ENCODE peak calls at places on chromosome 15, in four cellular contexts. Y is K562, N is GM12878, E is H1. R is an unnamed sample.

GRCh38 chr15:27017168-27017809 is 46.3 kb downstream of the GABRG3 start:
- DNase-seq in Y (peak; percentile 80), E (peak; percentile 94), N (peak; percentile 0), R (no peak)

GRCh38 chr15:66214236-66214635 is 39.3 kb downstream of the MEGF11 start:
- DNase-seq in Y (no peak), N (no peak), E (no peak), R (no peak)

GRCh38 chr15:29134641-29135071 is 135.0 kb downstream of the NSMCE3 start:
- DNase-seq in N (no peak), Y (no peak), E (no peak), R (no peak)

GRCh38 chr15:20358066-20358780 is 183.4 kb downstream of the GOLGA6L6 start:
- DNase-seq in N (no peak), Y (peak; percentile 23), E (no peak), R (no peak)

GRCh38 chr15:59296181-59296617 is 76.5 kb downstream of the MYO1E start:
- DNase-seq in N (no peak), E (no peak), Y (no peak), R (no peak)

GRCh38 chr15:77455696-77456293 is 35.1 kb downstream of the HMG20A start:
- DNase-seq in Y (no peak), E (no peak), N (no peak), R (no peak)

GRCh38 chr15:90004252-90004651 is 3.1 kb downstream of the ZNF710 start:
- DNase-seq in N (no peak), Y (peak; percentile 8), E (no peak), R (no peak)

GRCh38 chr15:83064859-83065258 is 2.2 kb downstream of the BTBD1 start:
- DNase-seq in E (no peak), N (no peak), Y (no peak), R (no peak)

GRCh38 chr15:53412542-53412941 is 346.9 kb downstream of the WDR72 start:
- DNase-seq in E (no peak), N (no peak), Y (no peak), R (no peak)

GRCh38 chr15:55899537-55899936 is 93.9 kb downstream of the NEDD4 start:
- DNase-seq in Y (no peak), E (no peak), N (no peak), R (no peak)

GRCh38 chr15:27820232-27820631 is 278.9 kb downstream of the OCA2 start:
- DNase-seq in N (no peak), Y (peak; percentile 35), E (no peak), R (no peak)

GRCh38 chr15:49621327-49622210 is 721 bp downstream of the DTWD1 start:
- DNase-seq in N (no peak), E (no peak), Y (peak; percentile 9), R (no peak)

GRCh38 chr15:93973287-93973686 is 258.1 kb upstream of the MCTP2 start:
- DNase-seq in N (no peak), Y (no peak), E (no peak), R (no peak)

GRCh38 chr15:20295238-20295811 is 246.3 kb downstream of the GOLGA6L6 start:
- DNase-seq in Y (peak; percentile 4), E (no peak), N (no peak), R (no peak)

GRCh38 chr15:84832446-84833040 is 15.4 kb downstream of the ALPK3 start:
- DNase-seq in N (no peak), Y (no peak), E (no peak), R (no peak)

GRCh38 chr15:56042982-56043980 is 49.9 kb upstream of the NEDD4 start:
- DNase-seq in N (peak; percentile 13), Y (no peak), E (no peak), R (no peak)

GRCh38 chr15:90903733-90904536 is 833 bp downstream of the MAN2A2 start:
- DNase-seq in Y (peak; percentile 72), N (no peak), E (no peak), R (no peak)

GRCh38 chr15:52292780-52293392 is 2.7 kb downstream of the MYO5C start:
- DNase-seq in Y (no peak), E (no peak), N (no peak), R (no peak)

GRCh38 chr15:91448245-91448644 is 348.2 kb downstream of the SV2B start:
- DNase-seq in Y (no peak), E (no peak), N (no peak), R (no peak)

GRCh38 chr15:67784057-67784781 is 41.1 kb upstream of the SKOR1 start:
- DNase-seq in E (no peak), Y (no peak), N (peak; percentile 82), R (no peak)

GRCh38 chr15:62558640-62559039 is 393.6 kb upstream of the C2CD4B start:
- DNase-seq in N (no peak), Y (no peak), E (no peak), R (no peak)

GRCh38 chr15:80844011-80844732 is 65.0 kb downstream of the CEMIP start:
- DNase-seq in N (no peak), E (no peak), Y (no peak), R (no peak)

DNA sequence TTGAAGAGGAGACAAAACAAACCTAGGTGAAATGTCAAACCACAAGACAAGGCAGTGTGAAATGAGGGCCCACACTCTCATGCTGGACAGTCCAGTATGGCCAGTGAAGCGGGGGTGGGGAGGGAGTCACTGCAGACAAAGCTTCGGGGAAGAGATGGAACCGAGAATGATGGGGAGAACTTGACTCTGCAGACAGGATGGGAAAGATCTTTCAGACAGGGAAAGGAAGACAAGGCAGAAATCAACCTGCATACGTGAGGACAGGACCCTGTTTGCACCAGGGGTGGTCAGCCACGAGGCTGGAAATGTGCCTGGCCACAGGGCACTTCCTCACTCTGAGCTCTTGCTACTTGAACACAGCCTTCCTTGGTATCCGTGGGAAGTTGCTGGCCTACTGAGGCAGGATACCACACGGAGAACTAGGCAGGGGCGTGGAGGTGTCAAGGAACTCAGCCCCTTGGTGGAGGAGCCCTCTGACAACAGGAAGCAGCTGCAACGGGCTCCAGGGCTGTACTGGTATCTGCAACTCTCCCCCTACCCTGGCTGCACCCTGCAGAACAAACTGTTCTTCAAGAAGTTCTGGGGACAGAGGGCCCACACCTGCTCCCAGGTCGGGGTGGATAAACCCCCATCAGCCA is 9.3 kb upstream of the SRP14 start:
- DNase-seq in N (no peak), Y (no peak), E (peak; percentile 39), R (no peak)
- TF ChIP-seq EGR1 in N (no peak), Y (no peak), E (no peak), R (no peak)

GRCh38 chr15:101068523-101068960 is 149.4 kb downstream of the LRRK1 start:
- DNase-seq in N (no peak), E (no peak), Y (no peak), R (no peak)

GRCh38 chr15:101068961-101069734 is 150.0 kb downstream of the LRRK1 start:
- DNase-seq in E (peak; percentile 85), Y (peak; percentile 13), N (no peak), R (no peak)

GRCh38 chr15:101071651-101072050 is 152.5 kb downstream of the LRRK1 start:
- DNase-seq in Y (no peak), N (no peak), E (no peak), R (no peak)

GRCh38 chr15:101070024-101070423 is 150.9 kb downstream of the LRRK1 start:
- DNase-seq in Y (no peak), E (no peak), N (no peak), R (no peak)

DNA sequence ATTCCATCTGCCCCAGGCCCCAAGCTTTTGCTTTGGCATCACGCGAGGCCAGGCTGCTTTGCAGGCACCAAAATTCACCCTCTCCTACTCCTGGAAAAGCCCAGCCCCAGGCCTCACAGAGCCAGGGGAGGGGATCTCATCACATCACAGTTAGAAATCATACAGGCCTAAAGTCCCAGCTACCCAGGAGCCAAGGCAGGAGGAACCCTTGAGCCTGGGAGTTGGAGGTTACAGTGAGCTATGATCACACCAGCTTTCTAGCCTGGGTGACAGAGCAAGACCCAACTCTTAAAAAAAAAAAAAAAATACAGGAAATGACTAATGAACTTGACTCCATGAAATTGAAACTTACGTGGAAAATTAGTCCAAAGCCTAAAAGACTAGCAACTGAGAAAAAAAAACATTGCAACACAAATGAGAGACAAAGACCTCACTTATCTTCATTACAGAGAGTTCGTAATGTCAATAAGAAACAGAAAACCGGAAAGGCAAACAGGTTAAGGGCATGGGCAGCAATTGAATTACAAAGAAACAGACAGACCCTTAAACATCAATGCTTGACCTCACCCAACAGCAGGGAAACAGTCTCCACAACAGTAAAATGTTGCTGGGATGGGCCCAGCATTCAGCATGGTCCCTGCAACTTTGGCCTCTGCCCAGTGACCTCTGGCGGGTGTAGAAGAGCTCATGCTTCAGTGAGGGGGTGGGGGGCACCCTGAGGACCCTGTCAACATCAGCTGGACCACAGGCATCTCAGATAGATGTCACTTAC is 151.5 kb downstream of the LRRK1 start:
- DNase-seq in Y (no peak), N (no peak), E (no peak), R (no peak)
- TF ChIP-seq EGR1 in Y (no peak), N (no peak), E (no peak), R (no peak)

GRCh38 chr15:41001524-41001923 is 48.3 kb downstream of the CHAC1 start:
- DNase-seq in N (no peak), Y (no peak), E (no peak), R (no peak)
- TF ChIP-seq EGR1 in N (no peak), Y (no peak), E (no peak), R (no peak)

GRCh38 chr15:73934281-73934680 is 8.0 kb downstream of the LOXL1 start:
- DNase-seq in Y (no peak), E (no peak), N (no peak), R (no peak)

GRCh38 chr15:73931441-73931840 is 5.2 kb downstream of the LOXL1 start:
- DNase-seq in N (no peak), Y (no peak), E (no peak), R (no peak)

GRCh38 chr15:73930790-73931281 is 4.6 kb downstream of the LOXL1 start:
- DNase-seq in E (no peak), Y (no peak), N (no peak), R (no peak)

GRCh38 chr15:73930371-73930770 is 4.1 kb downstream of the LOXL1 start:
- DNase-seq in Y (no peak), E (no peak), N (no peak), R (no peak)

GRCh38 chr15:73932381-73933191 is 6.3 kb downstream of the LOXL1 start:
- DNase-seq in E (no peak), Y (peak; percentile 42), N (no peak), R (no peak)
- TF ChIP-seq EGR1 in E (no peak), Y (no peak), N (no peak), R (no peak)

GRCh38 chr15:25175033-25175788 is 220.4 kb downstream of the SNRPN start:
- DNase-seq in N (no peak), Y (no peak), E (no peak), R (no peak)
- TF ChIP-seq EGR1 in N (no peak), Y (no peak), E (no peak), R (no peak)

DNA sequence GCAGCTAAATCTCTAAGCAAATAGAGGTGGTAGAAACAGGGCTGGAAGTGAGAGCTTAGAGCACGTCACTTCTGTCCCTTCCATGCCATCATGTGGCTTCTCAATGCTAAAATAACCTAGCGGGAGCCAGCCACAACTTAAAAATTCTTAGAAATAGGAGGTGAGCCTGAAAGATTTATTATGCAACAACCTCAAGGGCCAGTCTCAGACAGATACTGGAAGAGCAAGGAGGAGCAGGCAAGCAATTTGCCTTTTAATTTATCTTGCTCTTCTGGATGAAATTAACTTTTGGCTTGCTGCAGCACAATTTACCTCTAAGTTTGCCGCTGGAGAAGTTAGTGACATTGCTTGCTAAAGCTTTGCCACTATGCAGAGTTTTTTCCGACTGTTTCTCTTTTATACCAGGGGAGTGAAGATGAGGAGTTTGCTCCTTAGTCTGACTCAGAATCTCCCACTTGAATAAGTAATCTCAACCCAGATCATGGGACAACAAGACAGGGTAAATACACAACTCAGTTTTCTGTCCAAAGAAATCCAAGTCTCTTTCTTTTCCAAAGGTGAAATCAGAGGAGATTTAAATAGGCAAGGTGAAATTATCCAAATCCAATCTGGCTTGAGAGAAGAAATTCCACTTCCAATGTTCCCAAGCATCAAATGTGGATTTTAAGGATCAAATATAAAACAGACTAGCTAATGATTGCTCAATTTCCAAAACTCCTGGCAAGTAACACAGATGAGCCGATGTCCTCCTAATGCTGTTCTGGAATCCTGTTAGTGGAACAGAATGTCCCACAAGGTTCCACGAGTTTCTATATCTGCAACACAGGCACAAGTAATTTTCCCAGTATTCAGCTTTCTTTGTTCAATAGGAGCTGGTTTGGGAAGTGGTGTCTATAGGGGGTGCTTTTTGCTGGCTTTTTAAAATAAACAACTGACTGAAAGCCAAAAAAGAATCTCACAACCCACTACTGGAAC is 329.4 kb upstream of the RORA start:
- DNase-seq in Y (no peak), E (no peak), N (no peak), R (no peak)
- TF ChIP-seq EGR1 in Y (no peak), E (no peak), N (no peak), R (no peak)